ENCODE peak calls at places on chromosomes 4 and X, in ten cellular contexts. S is left ventricle myocardium inferior; I is RPMI8226; E is activated T-helper 2 cell treated with anti-CD3 and anti-CD28 coated beads, Interferon-gamma antibody, Interleukin-2, Interleukin-4, amounts not matched to agents 10 μg/mL and 5 μg/mL and 100 μg/mL, durations not matched to agents 14 hours and 24 hours and 36 hours; U is neural crest cell; K is NCI-H1092; M is brain microvascular endothelial cell; B is EH; P is GM19239; A is DND-41. F is an unnamed sample.
A peak's percentile ranks its signal among the peaks of the same experiment; 100 is the strongest.

GRCh38 chr4:38117614-38118013 is 157.4 kb downstream of the PTTG2 start:
- DNase-seq in U (no peak), P (no peak), A (no peak), B (no peak), K (no peak), S (no peak), M (no peak), E (no peak), I (no peak), F (no peak)

GRCh38 chr4:54224960-54225670 is 4.0 kb upstream of the PDGFRA start:
- DNase-seq in M (no peak), P (no peak), K (no peak), U (no peak), I (no peak), E (no peak), B (no peak), S (no peak), A (no peak), F (no peak)

GRCh38 chrX:108437789-108438623 is at the start of gene COL4A6:
- DNase-seq in I (no peak), A (no peak), S (no peak), K (no peak), P (no peak), M (peak; percentile 5), E (no peak), B (peak; percentile 16), U (peak; percentile 32), F (no peak)

GRCh38 chr4:150010525-150011126 is 67.6 kb upstream of the DCLK2 start:
- DNase-seq in A (no peak), E (no peak), M (peak; percentile 71), U (peak; percentile 4), B (peak; percentile 83), I (peak; percentile 47), S (no peak), P (no peak), K (peak; percentile 37), F (no peak)

GRCh38 chr4:90958256-90958895 is 831.2 kb downstream of the CCSER1 start:
- DNase-seq in K (no peak), M (peak; percentile 25), U (no peak), E (no peak), S (no peak), I (no peak), B (no peak), A (no peak), P (no peak), F (no peak)

GRCh38 chr4:177087060-177087459 is 222.6 kb upstream of the NEIL3 start:
- DNase-seq in U (no peak), E (no peak), K (no peak), B (no peak), S (no peak), I (no peak), A (no peak), M (no peak), P (no peak), F (no peak)

GRCh38 chr4:127498366-127498765 is 134.4 kb upstream of the INTU start:
- DNase-seq in K (no peak), E (no peak), I (no peak), U (no peak), A (no peak), P (no peak), S (no peak), M (no peak), B (no peak), F (no peak)

GRCh38 chrX:100648601-100649417 is 4.8 kb downstream of the SRPX2 start:
- DNase-seq in B (peak; percentile 74), M (peak; percentile 82), I (no peak), K (no peak), A (no peak), P (no peak), U (no peak), S (peak; percentile 20), E (no peak), F (no peak)

GRCh38 chr4:3145251-3145908 is 70.9 kb downstream of the HTT start:
- DNase-seq in U (no peak), M (no peak), I (no peak), S (no peak), A (no peak), P (no peak), K (no peak), B (peak; percentile 20), E (no peak), F (no peak)

GRCh38 chr4:26076000-26076587 is 162.1 kb downstream of the SMIM20 start:
- DNase-seq in I (no peak), P (no peak), A (no peak), K (no peak), S (no peak), M (no peak), E (peak; percentile 65), U (no peak), B (peak; percentile 34), F (peak; percentile 79)

GRCh38 chr4:107757860-107758476 is 37.9 kb upstream of the PAPSS1 start:
- DNase-seq in S (no peak), I (peak; percentile 21), A (no peak), M (no peak), B (peak; percentile 43), U (no peak), P (no peak), K (no peak), E (no peak), F (no peak)

GRCh38 chrX:47184486-47184885 is 9.1 kb upstream of the UBA1 start:
- DNase-seq in M (no peak), U (no peak), A (no peak), K (no peak), E (no peak), S (no peak), I (no peak), P (no peak), B (no peak), F (no peak)

GRCh38 chrX:138191998-138192397 is 519.5 kb downstream of the FGF13 start:
- DNase-seq in I (peak; percentile 27), U (peak; percentile 30), A (peak; percentile 4), M (peak; percentile 20), K (peak; percentile 0), P (no peak), E (no peak), B (no peak), S (no peak), F (no peak)

GRCh38 chrX:48683411-48683982 is at the start of gene WAS:
- DNase-seq in P (peak; percentile 67), M (no peak), B (no peak), K (no peak), I (peak; percentile 70), E (peak; percentile 46), A (peak; percentile 78), U (no peak), S (no peak), F (peak; percentile 45)

GRCh38 chr4:40897557-40898203 is 147.9 kb downstream of the NSUN7 start:
- DNase-seq in U (peak; percentile 73), B (peak; percentile 71), E (peak; percentile 37), S (peak; percentile 62), K (peak; percentile 77), M (peak; percentile 57), P (peak; percentile 61), A (peak; percentile 65), I (peak; percentile 25), F (peak; percentile 53)

GRCh38 chrX:154399527-154400368 is 1.6 kb downstream of the RPL10 start:
- DNase-seq in A (no peak), I (no peak), M (no peak), P (no peak), B (peak; percentile 27), E (no peak), S (no peak), K (no peak), U (no peak), F (no peak)

GRCh38 chr4:158290912-158291311 is 80.6 kb downstream of the TMEM144 start:
- DNase-seq in B (no peak), P (no peak), U (no peak), K (no peak), M (no peak), A (no peak), I (no peak), E (no peak), S (no peak), F (no peak)

GRCh38 chr4:124282301-124282898 is 430.1 kb downstream of the ANKRD50 start:
- DNase-seq in U (no peak), P (no peak), A (no peak), S (no peak), I (no peak), B (no peak), K (no peak), M (no peak), E (no peak), F (no peak)

GRCh38 chr4:140928880-140929279 is 172.7 kb upstream of the TBC1D9 start:
- DNase-seq in U (no peak), B (peak; percentile 77), S (no peak), I (no peak), E (no peak), M (peak; percentile 55), P (no peak), K (no peak), A (no peak), F (no peak)

GRCh38 chr4:23966720-23967119 is 76.9 kb upstream of the PPARGC1A start:
- DNase-seq in A (no peak), P (no peak), M (no peak), S (no peak), U (no peak), B (no peak), E (no peak), I (no peak), K (no peak), F (no peak)

GRCh38 chrX:65752294-65752693 is 84.8 kb downstream of the MSN start:
- DNase-seq in U (no peak), S (no peak), A (no peak), I (peak; percentile 2), E (no peak), K (no peak), M (no peak), B (no peak), P (no peak), F (no peak)

GRCh38 chr4:6227412-6228157 is 27.2 kb upstream of the JAKMIP1 start:
- DNase-seq in S (no peak), B (no peak), K (no peak), E (no peak), I (no peak), M (no peak), A (no peak), U (no peak), P (no peak), F (no peak)

GRCh38 chr4:2177443-2178093 is 64.4 kb downstream of the HAUS3 start:
- DNase-seq in B (peak; percentile 12), U (no peak), S (no peak), K (no peak), I (no peak), E (no peak), P (no peak), M (no peak), A (no peak), F (no peak)

GRCh38 chrX:120250522-120251271 is at the start of gene ZBTB33:
- DNase-seq in I (peak; percentile 94), E (peak; percentile 79), U (peak; percentile 78), S (peak; percentile 88), A (peak; percentile 92), M (peak; percentile 86), B (peak; percentile 94), K (peak; percentile 95), P (peak; percentile 50), F (peak; percentile 83)

GRCh38 chrX:139759637-139760036 is 51.7 kb upstream of the MCF2 start:
- DNase-seq in K (no peak), A (no peak), P (no peak), B (peak; percentile 25), U (no peak), S (no peak), I (peak; percentile 26), E (no peak), M (peak; percentile 24), F (no peak)

GRCh38 chr4:132383571-132384199 is 765.4 kb upstream of the PCDH10 start:
- DNase-seq in M (no peak), I (no peak), P (no peak), B (peak; percentile 31), E (no peak), K (no peak), A (no peak), S (no peak), U (no peak), F (no peak)

GRCh38 chr4:7894677-7895181 is 44.9 kb downstream of the AFAP1 start:
- DNase-seq in M (no peak), S (no peak), P (no peak), I (no peak), K (no peak), E (no peak), B (no peak), U (no peak), A (no peak), F (no peak)

GRCh38 chr4:179880756-179881155 is 2362.4 kb upstream of the TENM3 start:
- DNase-seq in P (no peak), E (no peak), U (no peak), S (no peak), I (no peak), K (no peak), B (no peak), M (no peak), A (no peak), F (no peak)

F was measured in T-helper 2 cell treated with Interferon-gamma antibody and Interleukin-4, amounts not matched to agents 5 μg/mL and 100 μg/mL, for 36 hours.